ENCODE peak calls at places on chromosome 12, in six cellular contexts. One of them, this sample, is unnamed.

GRCh38 chr12:51218607-51219161 is 822 bp upstream of the POU6F1 start:
- DNase-seq in endothelial cell: no peak
- DNase-seq in fibroblast of pulmonary artery: no peak
- DNase-seq in hepatocyte: peak; percentile 69
- DNase-seq in tibial nerve: no peak
- DNase-seq in stimulated activated CD4-positive, alpha-beta T cell treated with anti-CD3 and anti-CD28 coated beads, Interleukin-15, amount 100 ng/mL, for 1 hour: no peak
- DNase-seq in this sample: peak; percentile 42

GRCh38 chr12:51864701-51865469 is 16.4 kb upstream of the FIGNL2 start:
- DNase-seq in tibial nerve: no peak
- DNase-seq in fibroblast of pulmonary artery: no peak
- DNase-seq in endothelial cell: no peak
- DNase-seq in hepatocyte: peak; percentile 59
- DNase-seq in stimulated activated CD4-positive, alpha-beta T cell treated with anti-CD3 and anti-CD28 coated beads, Interleukin-15, amount 100 ng/mL, for 1 hour: no peak
- DNase-seq in this sample: no peak

GRCh38 chr12:127416796-127417195 is 850.2 kb upstream of the TMEM132C start:
- DNase-seq in stimulated activated CD4-positive, alpha-beta T cell treated with anti-CD3 and anti-CD28 coated beads, Interleukin-15, amount 100 ng/mL, for 1 hour: no peak
- DNase-seq in fibroblast of pulmonary artery: no peak
- DNase-seq in endothelial cell: no peak
- DNase-seq in tibial nerve: no peak
- DNase-seq in hepatocyte: no peak
- DNase-seq in this sample: no peak

GRCh38 chr12:107105410-107105703 is 12.0 kb upstream of the CRY1 start:
- DNase-seq in endothelial cell: no peak
- DNase-seq in fibroblast of pulmonary artery: no peak
- DNase-seq in tibial nerve: no peak
- DNase-seq in hepatocyte: no peak
- DNase-seq in stimulated activated CD4-positive, alpha-beta T cell treated with anti-CD3 and anti-CD28 coated beads, Interleukin-15, amount 100 ng/mL, for 1 hour: no peak
- DNase-seq in this sample: no peak

GRCh38 chr12:14993117-14993516 is 20.3 kb downstream of the PDE6H start:
- DNase-seq in endothelial cell: no peak
- DNase-seq in tibial nerve: no peak
- DNase-seq in fibroblast of pulmonary artery: no peak
- DNase-seq in stimulated activated CD4-positive, alpha-beta T cell treated with anti-CD3 and anti-CD28 coated beads, Interleukin-15, amount 100 ng/mL, for 1 hour: no peak
- DNase-seq in hepatocyte: no peak
- DNase-seq in this sample: no peak

GRCh38 chr12:119687879-119688278 is 19.9 kb downstream of the PRKAB1 start:
- DNase-seq in tibial nerve: no peak
- DNase-seq in stimulated activated CD4-positive, alpha-beta T cell treated with anti-CD3 and anti-CD28 coated beads, Interleukin-15, amount 100 ng/mL, for 1 hour: no peak
- DNase-seq in hepatocyte: no peak
- DNase-seq in fibroblast of pulmonary artery: no peak
- DNase-seq in endothelial cell: no peak
- DNase-seq in this sample: no peak

GRCh38 chr12:92493816-92494215 is 209.0 kb upstream of the PLEKHG7 start:
- DNase-seq in endothelial cell: no peak
- DNase-seq in fibroblast of pulmonary artery: no peak
- DNase-seq in hepatocyte: no peak
- DNase-seq in tibial nerve: no peak
- DNase-seq in stimulated activated CD4-positive, alpha-beta T cell treated with anti-CD3 and anti-CD28 coated beads, Interleukin-15, amount 100 ng/mL, for 1 hour: no peak
- DNase-seq in this sample: no peak

GRCh38 chr12:38919191-38919590 is 13.8 kb upstream of the CPNE8 start:
- DNase-seq in fibroblast of pulmonary artery: no peak
- DNase-seq in hepatocyte: no peak
- DNase-seq in endothelial cell: no peak
- DNase-seq in tibial nerve: no peak
- DNase-seq in stimulated activated CD4-positive, alpha-beta T cell treated with anti-CD3 and anti-CD28 coated beads, Interleukin-15, amount 100 ng/mL, for 1 hour: no peak
- DNase-seq in this sample: no peak

GRCh38 chr12:28340261-28340660 is 150.0 kb downstream of the CCDC91 start:
- DNase-seq in hepatocyte: no peak
- DNase-seq in endothelial cell: no peak
- DNase-seq in stimulated activated CD4-positive, alpha-beta T cell treated with anti-CD3 and anti-CD28 coated beads, Interleukin-15, amount 100 ng/mL, for 1 hour: no peak
- DNase-seq in fibroblast of pulmonary artery: peak; percentile 16
- DNase-seq in tibial nerve: no peak
- DNase-seq in this sample: no peak

GRCh38 chr12:6263931-6264330 is 46.6 kb upstream of the PLEKHG6 start:
- DNase-seq in stimulated activated CD4-positive, alpha-beta T cell treated with anti-CD3 and anti-CD28 coated beads, Interleukin-15, amount 100 ng/mL, for 1 hour: no peak
- DNase-seq in tibial nerve: no peak
- DNase-seq in hepatocyte: no peak
- DNase-seq in endothelial cell: no peak
- DNase-seq in fibroblast of pulmonary artery: no peak
- DNase-seq in this sample: no peak